ENCODE peak calls at places on chromosomes 11 and 22, in seven cellular contexts. One of them, this sample, is unnamed.

GRCh38 chr11:98029832-98030231 is 990.9 kb upstream of the CNTN5 start:
- DNase-seq in gastrocnemius medialis: no peak
- DNase-seq in breast epithelium: no peak
- DNase-seq in osteoblast: no peak
- DNase-seq in hepatocyte: no peak
- DNase-seq in astrocyte: no peak
- DNase-seq in Caco-2: no peak
- DNase-seq in this sample: no peak

GRCh38 chr11:111299111-111300026 is 1.0 kb downstream of the POU2AF3 start:
- DNase-seq in hepatocyte: peak; percentile 75
- DNase-seq in breast epithelium: peak; percentile 47
- DNase-seq in astrocyte: peak; percentile 27
- DNase-seq in osteoblast: peak; percentile 93
- DNase-seq in Caco-2: peak; percentile 87
- DNase-seq in gastrocnemius medialis: no peak
- DNase-seq in this sample: peak; percentile 86

GRCh38 chr11:8789864-8790263 is 107.3 kb downstream of the RPL27A start:
- DNase-seq in hepatocyte: no peak
- DNase-seq in gastrocnemius medialis: no peak
- DNase-seq in Caco-2: no peak
- DNase-seq in osteoblast: no peak
- DNase-seq in astrocyte: no peak
- DNase-seq in breast epithelium: no peak
- DNase-seq in this sample: no peak

GRCh38 chr11:45593992-45594391 is 71.4 kb downstream of the CHST1 start:
- DNase-seq in astrocyte: no peak
- DNase-seq in hepatocyte: no peak
- DNase-seq in osteoblast: no peak
- DNase-seq in gastrocnemius medialis: no peak
- DNase-seq in breast epithelium: no peak
- DNase-seq in Caco-2: peak; percentile 17
- DNase-seq in this sample: peak; percentile 40

GRCh38 chr11:29260939-29261705 is 755.7 kb downstream of the KCNA4 start:
- DNase-seq in breast epithelium: no peak
- DNase-seq in hepatocyte: peak; percentile 66
- DNase-seq in osteoblast: no peak
- DNase-seq in astrocyte: peak; percentile 59
- DNase-seq in gastrocnemius medialis: no peak
- DNase-seq in Caco-2: peak; percentile 40
- DNase-seq in this sample: no peak

GRCh38 chr11:27158763-27159679 is 118.4 kb downstream of the BBOX1 start:
- DNase-seq in breast epithelium: peak; percentile 45
- DNase-seq in Caco-2: peak; percentile 63
- DNase-seq in hepatocyte: peak; percentile 85
- DNase-seq in osteoblast: no peak
- DNase-seq in gastrocnemius medialis: peak; percentile 12
- DNase-seq in astrocyte: peak; percentile 67
- DNase-seq in this sample: peak; percentile 45

GRCh38 chr11:128045094-128045725 is 542.1 kb downstream of the ETS1 start:
- DNase-seq in osteoblast: no peak
- DNase-seq in Caco-2: no peak
- DNase-seq in astrocyte: peak; percentile 63
- DNase-seq in hepatocyte: no peak
- DNase-seq in gastrocnemius medialis: no peak
- DNase-seq in breast epithelium: no peak
- DNase-seq in this sample: no peak

GRCh38 chr11:26442131-26442530 is 110.2 kb downstream of the ANO3 start:
- DNase-seq in breast epithelium: no peak
- DNase-seq in astrocyte: peak; percentile 46
- DNase-seq in osteoblast: peak; percentile 78
- DNase-seq in Caco-2: no peak
- DNase-seq in gastrocnemius medialis: no peak
- DNase-seq in hepatocyte: no peak
- DNase-seq in this sample: no peak

GRCh38 chr22:36027960-36028645 is 521 bp downstream of the RBFOX2 start:
- DNase-seq in breast epithelium: peak; percentile 24
- DNase-seq in hepatocyte: no peak
- DNase-seq in gastrocnemius medialis: peak; percentile 2
- DNase-seq in osteoblast: no peak
- DNase-seq in astrocyte: no peak
- DNase-seq in Caco-2: no peak
- DNase-seq in this sample: peak; percentile 96

GRCh38 chr11:907668-908067 is 2.9 kb downstream of the CHID1 start:
- DNase-seq in Caco-2: no peak
- DNase-seq in astrocyte: no peak
- DNase-seq in gastrocnemius medialis: no peak
- DNase-seq in hepatocyte: no peak
- DNase-seq in osteoblast: peak; percentile 85
- DNase-seq in breast epithelium: no peak
- DNase-seq in this sample: no peak

GRCh38 chr11:95100191-95100648 is 10.6 kb downstream of the ENDOD1 start:
- DNase-seq in Caco-2: no peak
- DNase-seq in gastrocnemius medialis: no peak
- DNase-seq in astrocyte: no peak
- DNase-seq in hepatocyte: no peak
- DNase-seq in osteoblast: no peak
- DNase-seq in breast epithelium: no peak
- DNase-seq in this sample: no peak

GRCh38 chr11:16252373-16252772 is 104.0 kb downstream of the SOX6 start:
- DNase-seq in hepatocyte: peak; percentile 19
- DNase-seq in Caco-2: peak; percentile 34
- DNase-seq in gastrocnemius medialis: no peak
- DNase-seq in astrocyte: no peak
- DNase-seq in osteoblast: peak; percentile 5
- DNase-seq in breast epithelium: no peak
- DNase-seq in this sample: peak; percentile 1

GRCh38 chr11:15278129-15278528 is 163.4 kb downstream of the INSC start:
- DNase-seq in astrocyte: peak; percentile 8
- DNase-seq in breast epithelium: no peak
- DNase-seq in osteoblast: peak; percentile 46
- DNase-seq in hepatocyte: peak; percentile 28
- DNase-seq in gastrocnemius medialis: no peak
- DNase-seq in Caco-2: no peak
- DNase-seq in this sample: no peak

GRCh38 chr22:19522881-19523239 is 1.4 kb downstream of the CLDN5 start:
- DNase-seq in astrocyte: no peak
- DNase-seq in breast epithelium: no peak
- DNase-seq in Caco-2: no peak
- DNase-seq in hepatocyte: no peak
- DNase-seq in gastrocnemius medialis: no peak
- DNase-seq in osteoblast: peak; percentile 77
- DNase-seq in this sample: no peak

GRCh38 chr11:42161886-42162285 is 702.4 kb upstream of the LRRC4C start:
- DNase-seq in breast epithelium: no peak
- DNase-seq in Caco-2: no peak
- DNase-seq in gastrocnemius medialis: no peak
- DNase-seq in astrocyte: peak; percentile 76
- DNase-seq in osteoblast: no peak
- DNase-seq in hepatocyte: no peak
- DNase-seq in this sample: no peak

GRCh38 chr22:27107824-27108223 is 450.4 kb downstream of the MIAT start:
- DNase-seq in Caco-2: no peak
- DNase-seq in hepatocyte: peak; percentile 82
- DNase-seq in breast epithelium: peak; percentile 72
- DNase-seq in astrocyte: peak; percentile 98
- DNase-seq in osteoblast: peak; percentile 86
- DNase-seq in gastrocnemius medialis: peak; percentile 14
- DNase-seq in this sample: no peak

GRCh38 chr11:42631223-42631843 is 680.5 kb upstream of the API5 start:
- DNase-seq in Caco-2: peak; percentile 25
- DNase-seq in gastrocnemius medialis: no peak
- DNase-seq in hepatocyte: peak; percentile 56
- DNase-seq in astrocyte: peak; percentile 50
- DNase-seq in breast epithelium: no peak
- DNase-seq in osteoblast: peak; percentile 64
- DNase-seq in this sample: peak; percentile 17

GRCh38 chr22:29766632-29767288 is at the start of gene ZMAT5:
- DNase-seq in breast epithelium: peak; percentile 95
- DNase-seq in hepatocyte: peak; percentile 97
- DNase-seq in gastrocnemius medialis: peak; percentile 95
- DNase-seq in astrocyte: peak; percentile 93
- DNase-seq in osteoblast: peak; percentile 98
- DNase-seq in Caco-2: peak; percentile 96
- DNase-seq in this sample: peak; percentile 98

GRCh38 chr11:108034034-108034433 is 25.3 kb downstream of the CUL5 start:
- DNase-seq in breast epithelium: no peak
- DNase-seq in osteoblast: no peak
- DNase-seq in hepatocyte: no peak
- DNase-seq in Caco-2: no peak
- DNase-seq in astrocyte: no peak
- DNase-seq in gastrocnemius medialis: no peak
- DNase-seq in this sample: no peak
- H3K36me3 ChIP-seq in breast epithelium: no peaks in the 10 kb centered on the region
- H3K36me3 ChIP-seq in osteoblast: peaks cover 18% of the 10 kb centered on the region
- H3K36me3 ChIP-seq in hepatocyte: no peaks in the 10 kb centered on the region
- H3K36me3 ChIP-seq in Caco-2: peaks cover 4% of the 10 kb centered on the region
- H3K36me3 ChIP-seq in astrocyte: peaks cover 4% of the 10 kb centered on the region
- H3K36me3 ChIP-seq in gastrocnemius medialis: no peaks in the 10 kb centered on the region
- H3K36me3 ChIP-seq in this sample: peaks cover 1% of the 10 kb centered on the region

GRCh38 chr11:131910491-131911387 is 540.3 kb downstream of the NTM start:
- DNase-seq in astrocyte: no peak
- DNase-seq in breast epithelium: no peak
- DNase-seq in osteoblast: peak; percentile 94
- DNase-seq in hepatocyte: peak; percentile 23
- DNase-seq in Caco-2: no peak
- DNase-seq in gastrocnemius medialis: no peak
- DNase-seq in this sample: peak; percentile 81
- H3K4me3 ChIP-seq in astrocyte: peak overlapping the region; percentile 87
- H3K4me3 ChIP-seq in breast epithelium: peak overlapping the region; percentile 68
- H3K4me3 ChIP-seq in osteoblast: peak overlapping the region; percentile 86
- H3K4me3 ChIP-seq in hepatocyte: peak overlapping the region; percentile 55
- H3K4me3 ChIP-seq in Caco-2: no peak overlapping the region
- H3K4me3 ChIP-seq in gastrocnemius medialis: peak overlapping the region; percentile 46
- H3K4me3 ChIP-seq in this sample: peak overlapping the region; percentile 70

GRCh38 chr11:20594274-20595061 is 4.9 kb upstream of the SLC6A5 start:
- DNase-seq in gastrocnemius medialis: no peak
- DNase-seq in Caco-2: no peak
- DNase-seq in osteoblast: no peak
- DNase-seq in astrocyte: no peak
- DNase-seq in breast epithelium: no peak
- DNase-seq in hepatocyte: no peak
- DNase-seq in this sample: no peak
- H3K27me3 ChIP-seq in gastrocnemius medialis: peaks cover 63% of the 10 kb centered on the region
- H3K27me3 ChIP-seq in Caco-2: no peaks in the 10 kb centered on the region
- H3K27me3 ChIP-seq in osteoblast: peaks cover 45% of the 10 kb centered on the region
- H3K27me3 ChIP-seq in astrocyte: peaks cover 38% of the 10 kb centered on the region
- H3K27me3 ChIP-seq in breast epithelium: peaks cover 52% of the 10 kb centered on the region
- H3K27me3 ChIP-seq in hepatocyte: peaks cover 65% of the 10 kb centered on the region
- H3K27me3 ChIP-seq in this sample: peaks cover 34% of the 10 kb centered on the region

GRCh38 chr11:70415642-70416395 is 17.5 kb downstream of the CTTN start:
- DNase-seq in osteoblast: peak; percentile 57
- DNase-seq in astrocyte: peak; percentile 20
- DNase-seq in gastrocnemius medialis: no peak
- DNase-seq in Caco-2: no peak
- DNase-seq in breast epithelium: no peak
- DNase-seq in hepatocyte: no peak
- DNase-seq in this sample: no peak

GRCh38 chr11:70414341-70415100 is 16.2 kb downstream of the CTTN start:
- DNase-seq in osteoblast: peak; percentile 73
- DNase-seq in breast epithelium: no peak
- DNase-seq in gastrocnemius medialis: no peak
- DNase-seq in astrocyte: no peak
- DNase-seq in hepatocyte: no peak
- DNase-seq in Caco-2: no peak
- DNase-seq in this sample: no peak

GRCh38 chr11:70415176-70415575 is 16.8 kb downstream of the CTTN start:
- DNase-seq in osteoblast: peak; percentile 97
- DNase-seq in Caco-2: peak; percentile 35
- DNase-seq in breast epithelium: no peak
- DNase-seq in astrocyte: peak; percentile 89
- DNase-seq in gastrocnemius medialis: no peak
- DNase-seq in hepatocyte: no peak
- DNase-seq in this sample: no peak

GRCh38 chr11:70418130-70418529 is 19.8 kb downstream of the CTTN start:
- DNase-seq in osteoblast: peak; percentile 42
- DNase-seq in gastrocnemius medialis: no peak
- DNase-seq in astrocyte: no peak
- DNase-seq in Caco-2: no peak
- DNase-seq in hepatocyte: no peak
- DNase-seq in breast epithelium: no peak
- DNase-seq in this sample: no peak

DNA sequence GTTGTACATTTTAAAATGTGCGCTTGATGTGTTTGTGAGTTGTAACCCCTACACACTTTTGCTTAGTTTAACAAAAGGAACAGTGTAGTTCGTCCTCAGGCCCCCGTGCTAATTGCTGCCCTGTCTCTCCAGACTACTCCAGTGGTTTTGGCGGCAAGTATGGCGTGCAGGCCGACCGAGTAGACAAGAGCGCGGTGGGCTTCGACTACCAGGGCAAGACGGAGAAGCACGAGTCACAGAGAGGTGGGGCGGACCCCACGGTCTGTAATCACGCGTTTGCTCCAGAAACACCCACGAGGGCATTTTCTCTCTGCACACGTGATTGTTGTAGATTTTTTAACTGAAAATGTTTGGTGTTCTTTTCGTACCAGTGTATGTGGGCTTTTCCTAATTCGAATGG is 18.6 kb downstream of the CTTN start:
- DNase-seq in osteoblast: no peak
- DNase-seq in astrocyte: no peak
- DNase-seq in breast epithelium: no peak
- DNase-seq in hepatocyte: no peak
- DNase-seq in Caco-2: no peak
- DNase-seq in gastrocnemius medialis: no peak
- DNase-seq in this sample: no peak
- H3K36me3 ChIP-seq in osteoblast: peaks cover 88% of the 10 kb centered on the region
- H3K36me3 ChIP-seq in astrocyte: peaks cover 64% of the 10 kb centered on the region
- H3K36me3 ChIP-seq in breast epithelium: peaks cover 13% of the 10 kb centered on the region
- H3K36me3 ChIP-seq in hepatocyte: peaks cover 9% of the 10 kb centered on the region
- H3K36me3 ChIP-seq in Caco-2: peaks cover 28% of the 10 kb centered on the region
- H3K36me3 ChIP-seq in gastrocnemius medialis: peaks cover 97% of the 10 kb centered on the region
- H3K36me3 ChIP-seq in this sample: peaks cover 72% of the 10 kb centered on the region

GRCh38 chr11:85774256-85775097 is 36.5 kb downstream of the SYTL2 start:
- DNase-seq in hepatocyte: peak; percentile 30
- DNase-seq in astrocyte: no peak
- DNase-seq in osteoblast: no peak
- DNase-seq in gastrocnemius medialis: no peak
- DNase-seq in breast epithelium: no peak
- DNase-seq in Caco-2: no peak
- DNase-seq in this sample: no peak
- H3K4me3 ChIP-seq in hepatocyte: no peak overlapping the region
- H3K4me3 ChIP-seq in astrocyte: no peak overlapping the region
- H3K4me3 ChIP-seq in osteoblast: no peak overlapping the region
- H3K4me3 ChIP-seq in gastrocnemius medialis: no peak overlapping the region
- H3K4me3 ChIP-seq in breast epithelium: no peak overlapping the region
- H3K4me3 ChIP-seq in Caco-2: no peak overlapping the region
- H3K4me3 ChIP-seq in this sample: no peak overlapping the region

DNA sequence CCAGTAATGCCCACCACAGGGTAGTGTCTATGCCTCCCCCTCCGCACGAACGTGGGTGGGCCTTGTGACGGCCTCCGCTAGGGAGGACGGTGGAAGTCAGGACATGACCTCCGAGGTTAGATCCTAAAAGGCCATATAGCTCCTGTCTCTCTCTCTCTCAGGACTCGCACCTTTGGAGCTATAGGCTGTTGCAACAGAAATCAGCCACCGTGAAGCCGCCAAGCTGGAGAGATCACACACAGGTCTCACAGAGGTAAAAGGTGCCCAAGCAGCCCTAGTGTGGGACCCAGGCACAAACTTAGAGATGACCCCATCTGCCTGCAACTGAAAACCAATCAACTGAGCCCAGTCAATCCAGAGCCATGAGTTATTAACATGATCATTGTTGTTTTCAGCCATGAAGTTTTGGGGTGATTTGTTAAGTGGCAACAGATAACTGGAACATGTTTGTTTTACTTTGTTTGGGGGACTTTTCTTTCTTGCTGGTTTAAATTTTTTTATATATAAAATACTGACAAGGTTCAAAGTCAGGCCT is 7.4 kb upstream of the NAP1L4 start:
- DNase-seq in osteoblast: no peak
- DNase-seq in breast epithelium: no peak
- DNase-seq in hepatocyte: no peak
- DNase-seq in Caco-2: no peak
- DNase-seq in gastrocnemius medialis: no peak
- DNase-seq in astrocyte: no peak
- DNase-seq in this sample: peak; percentile 14
- H3K27me3 ChIP-seq in osteoblast: no peaks in the 10 kb centered on the region
- H3K27me3 ChIP-seq in breast epithelium: no peaks in the 10 kb centered on the region
- H3K27me3 ChIP-seq in hepatocyte: no peaks in the 10 kb centered on the region
- H3K27me3 ChIP-seq in Caco-2: no peaks in the 10 kb centered on the region
- H3K27me3 ChIP-seq in gastrocnemius medialis: no peaks in the 10 kb centered on the region
- H3K27me3 ChIP-seq in astrocyte: no peaks in the 10 kb centered on the region
- H3K27me3 ChIP-seq in this sample: no peaks in the 10 kb centered on the region

This sample was measured in H7.